ENCODE peak calls at places on chromosomes 1 and 21, in ten cellular contexts. B, I, V, O, L, M, S, U, E and H are unnamed samples.

GRCh38 chr21:14403681-14404318 is 20.9 kb upstream of the HSPA13 start:
- DNase-seq in B (peak), I (peak), V (peak), O (peak), L (no peak), M (peak), S (peak), U (peak), E (peak), H (peak)

GRCh38 chr1:4915159-4915558 is 260.8 kb downstream of the AJAP1 start:
- DNase-seq in B (no peak), I (no peak), V (no peak), O (no peak), L (no peak), M (no peak), S (no peak), U (no peak), E (no peak), H (no peak)

GRCh38 chr1:153439273-153439672 is 21.2 kb downstream of the S100A7 start:
- DNase-seq in B (no peak), I (no peak), V (no peak), O (no peak), L (no peak), M (no peak), S (no peak), U (no peak), E (no peak), H (no peak)

GRCh38 chr1:226722240-226722900 is 16.7 kb downstream of the ITPKB start:
- DNase-seq in B (no peak), I (no peak), V (no peak), O (no peak), L (no peak), M (no peak), S (no peak), U (no peak), E (no peak), H (no peak)

GRCh38 chr1:19644761-19645543 is 841 bp downstream of the NBL1 start:
- DNase-seq in B (no peak), I (no peak), V (no peak), O (peak), L (no peak), M (no peak), S (peak), U (no peak), E (peak), H (no peak)

GRCh38 chr1:109283748-109284600 is 1.0 kb upstream of the PSRC1 start:
- DNase-seq in B (no peak), I (no peak), V (no peak), O (no peak), L (no peak), M (no peak), S (no peak), U (peak), E (no peak), H (peak)

GRCh38 chr1:23592209-23592905 is 33.1 kb upstream of the ID3 start:
- DNase-seq in B (no peak), I (no peak), V (no peak), O (no peak), L (no peak), M (no peak), S (no peak), U (peak), E (no peak), H (no peak)

GRCh38 chr1:70140343-70140742 is 65.0 kb downstream of the LRRC40 start:
- DNase-seq in B (peak), I (peak), V (no peak), O (no peak), L (no peak), M (peak), S (peak), U (peak), E (no peak), H (peak)

GRCh38 chr1:17569200-17570139 is 30.0 kb downstream of the ARHGEF10L start:
- DNase-seq in B (peak), I (peak), V (no peak), O (peak), L (peak), M (peak), S (no peak), U (peak), E (no peak), H (peak)

GRCh38 chr1:101205457-101205856 is 31.4 kb upstream of the S1PR1 start:
- DNase-seq in B (no peak), I (no peak), V (no peak), O (no peak), L (no peak), M (no peak), S (no peak), U (no peak), E (no peak), H (no peak)

GRCh38 chr1:14003552-14003951 is 303.6 kb downstream of the PRDM2 start:
- DNase-seq in B (no peak), I (no peak), V (no peak), O (no peak), L (no peak), M (no peak), S (no peak), U (no peak), E (no peak), H (no peak)

GRCh38 chr1:33441088-33441745 is 10.3 kb upstream of the PHC2 start:
- DNase-seq in B (no peak), I (no peak), V (no peak), O (no peak), L (no peak), M (no peak), S (no peak), U (no peak), E (no peak), H (no peak)

GRCh38 chr1:91166106-91166712 is 144.4 kb upstream of the ZNF644 start:
- DNase-seq in B (peak), I (peak), V (peak), O (peak), L (peak), M (peak), S (peak), U (peak), E (peak), H (peak)

GRCh38 chr1:232192781-232193450 is 437.0 kb downstream of the SIPA1L2 start:
- DNase-seq in B (peak), I (no peak), V (no peak), O (no peak), L (no peak), M (no peak), S (peak), U (no peak), E (no peak), H (no peak)

GRCh38 chr1:56525463-56526155 is 53.8 kb downstream of the PLPP3 start:
- DNase-seq in B (peak), I (peak), V (no peak), O (peak), L (no peak), M (no peak), S (no peak), U (peak), E (no peak), H (no peak)

GRCh38 chr1:91611498-91611917 is 110.9 kb downstream of the CDC7 start:
- DNase-seq in B (no peak), I (peak), V (peak), O (no peak), L (peak), M (no peak), S (peak), U (peak), E (peak), H (no peak)

GRCh38 chr21:45504516-45505415 is 37.5 kb downstream of the SLC19A1 start:
- DNase-seq in B (no peak), I (no peak), V (no peak), O (no peak), L (peak), M (no peak), S (no peak), U (no peak), E (no peak), H (no peak)

GRCh38 chr1:8706995-8707396 is 110.4 kb downstream of the RERE start:
- DNase-seq in B (peak), I (no peak), V (peak), O (no peak), L (no peak), M (peak), S (peak), U (peak), E (peak), H (no peak)

GRCh38 chr1:45206808-45207624 is 611 bp upstream of the ZSWIM5 start:
- DNase-seq in B (no peak), I (no peak), V (no peak), O (no peak), L (no peak), M (no peak), S (no peak), U (no peak), E (no peak), H (no peak)

GRCh38 chr21:15999741-16000140 is 270.0 kb downstream of the USP25 start:
- DNase-seq in B (no peak), I (no peak), V (no peak), O (no peak), L (no peak), M (no peak), S (no peak), U (no peak), E (no peak), H (no peak)

GRCh38 chr21:16004523-16004922 is 274.7 kb downstream of the USP25 start:
- DNase-seq in B (no peak), I (no peak), V (no peak), O (no peak), L (no peak), M (no peak), S (no peak), U (no peak), E (no peak), H (no peak)

GRCh38 chr21:16004121-16004520 is 274.3 kb downstream of the USP25 start:
- DNase-seq in B (peak), I (peak), V (no peak), O (no peak), L (no peak), M (peak), S (no peak), U (no peak), E (no peak), H (no peak)

GRCh38 chr21:16007933-16008332 is 278.2 kb downstream of the USP25 start:
- DNase-seq in B (peak), I (no peak), V (no peak), O (no peak), L (no peak), M (peak), S (no peak), U (no peak), E (no peak), H (no peak)

DNA sequence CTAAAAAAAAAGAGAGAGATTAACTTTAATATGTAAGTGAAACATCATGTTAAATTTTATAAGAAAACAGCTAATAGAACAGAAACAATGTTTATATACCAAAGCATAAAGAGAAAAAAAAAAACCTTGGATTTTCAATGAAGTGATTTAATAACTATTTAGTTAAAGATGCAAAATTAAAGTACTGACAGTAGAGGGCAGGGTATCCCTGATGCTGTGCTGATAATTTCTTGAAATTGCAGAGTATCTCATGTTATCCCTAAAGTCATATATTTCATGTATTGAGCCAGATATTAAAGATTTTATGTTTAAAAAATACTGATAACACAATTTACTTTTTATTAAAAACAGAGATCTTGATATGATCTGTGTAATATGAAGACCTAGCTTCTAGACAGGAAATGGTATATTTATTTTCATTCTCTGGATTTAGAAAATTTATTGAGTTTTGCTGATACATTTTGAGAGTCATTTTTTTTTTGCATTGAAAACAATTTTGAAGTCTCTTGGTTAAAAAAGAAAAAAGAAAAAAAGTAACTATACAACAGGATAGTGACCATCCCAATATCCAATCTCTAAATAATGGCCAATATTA is 273.2 kb downstream of the USP25 start:
- DNase-seq in B (peak), I (peak), V (peak), O (peak), L (no peak), M (peak), S (no peak), U (peak), E (no peak), H (peak)
- TF ChIP-seq CTCF in B (peak), I (peak), V (peak), O (no peak), L (peak), M (peak), S (peak), U (peak), E (peak), H (peak)

DNA sequence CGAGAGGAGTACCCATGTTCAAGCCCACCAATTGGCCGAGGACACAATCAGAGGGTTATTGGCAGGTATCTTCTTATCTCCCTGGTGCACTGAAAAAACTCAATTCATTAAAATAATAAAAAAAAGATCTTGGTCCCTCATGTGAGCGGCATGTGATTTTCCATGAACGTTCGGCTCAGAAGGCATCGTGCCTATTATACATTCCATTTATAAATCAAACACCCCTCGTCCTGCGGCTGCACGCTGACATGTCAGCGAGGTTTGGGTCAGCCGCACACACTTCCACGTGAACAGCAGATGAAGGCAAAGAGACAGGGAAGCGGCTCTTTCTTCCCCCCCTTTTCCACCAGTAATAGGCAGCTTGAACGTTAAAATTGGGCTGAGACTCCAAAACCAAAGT is 31.3 kb upstream of the SMYD2 start:
- DNase-seq in B (no peak), I (no peak), V (no peak), O (no peak), L (no peak), M (no peak), S (no peak), U (no peak), E (no peak), H (no peak)
- H3K4me3 ChIP-seq in B (no peak), I (no peak), V (no peak), O (no peak), L (no peak), M (no peak), S (no peak), U (no peak), E (no peak), H (no peak)

DNA sequence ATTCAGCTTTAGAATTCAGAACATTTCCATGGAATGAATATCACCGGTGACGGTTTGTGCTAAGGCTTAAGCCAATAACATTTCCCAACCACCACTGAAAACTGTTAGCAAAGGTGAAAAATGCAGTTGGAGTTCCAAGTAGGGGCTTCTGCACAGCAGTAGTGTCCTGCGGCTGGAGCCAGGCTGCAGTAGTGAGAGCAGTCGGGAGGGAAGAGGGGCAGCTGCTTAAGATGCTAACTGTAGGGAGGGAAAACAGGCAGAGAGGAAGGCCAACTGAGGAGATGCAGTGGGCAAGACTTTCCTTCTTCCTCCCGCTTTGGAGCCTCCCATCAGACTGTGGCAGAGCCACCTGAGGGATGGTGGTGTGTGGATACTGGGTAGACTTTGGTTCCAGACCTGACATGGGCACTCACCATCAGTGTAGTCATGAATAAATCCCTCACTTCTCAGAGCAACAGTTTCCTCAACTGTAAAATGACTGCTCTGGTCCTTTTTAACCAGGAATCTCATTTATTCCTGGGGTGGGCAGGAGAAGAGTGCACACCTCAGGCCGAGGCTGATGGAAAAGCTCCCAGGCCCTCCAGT is 3.2 kb downstream of the F3 start:
- DNase-seq in B (no peak), I (no peak), V (no peak), O (no peak), L (no peak), M (no peak), S (peak), U (no peak), E (peak), H (no peak)
- TF ChIP-seq CTCF in B (peak), I (peak), V (no peak), O (no peak), L (no peak), M (no peak), S (peak), U (no peak), E (no peak), H (peak)

DNA sequence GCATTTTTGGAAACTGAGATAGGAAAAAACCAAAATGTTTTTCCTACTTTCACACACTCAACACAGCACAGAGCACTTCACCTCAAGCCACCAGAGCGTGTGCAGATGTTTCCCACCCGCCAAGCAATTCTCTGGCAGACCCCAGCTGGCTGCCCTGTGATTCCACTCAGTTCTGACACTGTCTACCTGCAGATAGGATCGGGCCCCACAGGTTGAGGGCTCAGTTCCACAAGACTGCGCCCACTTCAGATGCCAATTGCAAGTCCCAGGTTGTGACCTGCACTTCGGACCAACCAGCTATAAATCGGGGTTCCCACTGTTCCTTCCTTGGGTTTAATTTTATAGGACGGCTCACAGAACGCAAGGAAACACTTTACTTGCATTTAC is 9.9 kb downstream of the KIAA1614 start:
- DNase-seq in B (no peak), I (no peak), V (no peak), O (no peak), L (no peak), M (no peak), S (no peak), U (no peak), E (no peak), H (no peak)
- H3K4me3 ChIP-seq in B (no peak), I (no peak), V (no peak), O (no peak), L (no peak), M (no peak), S (no peak), U (no peak), E (no peak), H (no peak)

GRCh38 chr1:181504294-181505115 is 21.2 kb downstream of the CACNA1E start:
- DNase-seq in B (peak), I (peak), V (peak), O (peak), L (no peak), M (no peak), S (peak), U (peak), E (peak), H (no peak)
- TF ChIP-seq CTCF in B (peak), I (peak), V (no peak), O (peak), L (no peak), M (peak), S (peak), U (peak), E (peak), H (peak)

GRCh38 chr1:55039342-55040082 is at the start of gene PCSK9:
- DNase-seq in B (no peak), I (peak), V (peak), O (no peak), L (peak), M (peak), S (peak), U (no peak), E (peak), H (no peak)

GRCh38 chr1:55040083-55040952 is 970 bp downstream of the PCSK9 start:
- DNase-seq in B (no peak), I (no peak), V (no peak), O (no peak), L (no peak), M (peak), S (no peak), U (no peak), E (peak), H (no peak)

GRCh38 chr1:55037733-55038551 is 1.4 kb upstream of the PCSK9 start:
- DNase-seq in B (no peak), I (no peak), V (no peak), O (no peak), L (no peak), M (no peak), S (no peak), U (no peak), E (no peak), H (no peak)

GRCh38 chr1:55038552-55038838 is 853 bp upstream of the PCSK9 start:
- DNase-seq in B (no peak), I (no peak), V (no peak), O (no peak), L (no peak), M (no peak), S (no peak), U (no peak), E (no peak), H (no peak)

DNA sequence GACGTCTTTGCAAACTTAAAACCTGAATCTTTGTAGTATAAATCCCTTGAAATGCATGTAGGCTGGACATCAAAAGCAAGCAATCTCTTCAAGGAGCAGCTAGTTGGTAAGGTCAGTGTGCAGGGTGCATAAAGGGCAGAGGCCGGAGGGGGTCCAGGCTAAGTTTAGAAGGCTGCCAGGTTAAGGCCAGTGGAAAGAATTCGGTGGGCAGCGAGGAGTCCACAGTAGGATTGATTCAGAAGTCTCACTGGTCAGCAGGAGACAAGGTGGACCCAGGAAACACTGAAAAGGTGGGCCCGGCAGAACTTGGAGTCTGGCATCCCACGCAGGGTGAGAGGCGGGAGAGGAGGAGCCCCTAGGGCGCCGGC is 390 bp upstream of the PCSK9 start:
- DNase-seq in B (no peak), I (no peak), V (no peak), O (no peak), L (no peak), M (no peak), S (no peak), U (no peak), E (no peak), H (no peak)
- H3K4me3 ChIP-seq in B (no peak), I (peak), V (peak), O (no peak), L (peak), M (no peak), S (no peak), U (no peak), E (peak), H (no peak)

DNA sequence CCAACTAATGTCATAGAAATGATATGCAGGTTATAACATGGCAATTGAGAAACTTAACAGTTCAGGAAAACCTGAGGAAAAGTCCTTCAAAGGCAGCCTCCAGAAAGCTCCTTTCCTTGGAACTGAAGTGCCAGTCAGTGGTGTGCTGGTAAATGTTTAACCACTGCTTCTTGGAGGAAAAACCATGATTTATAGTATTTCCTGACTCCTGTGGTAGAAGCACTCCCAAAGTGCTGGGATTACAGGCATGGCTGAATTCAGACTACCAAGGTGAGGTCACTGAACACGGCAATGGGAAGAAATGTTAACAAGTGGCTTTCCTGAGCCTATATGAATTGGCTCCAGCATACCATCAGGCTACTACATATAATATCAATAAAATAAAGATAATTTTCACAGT is 26.7 kb upstream of the ZNHIT6 start:
- DNase-seq in B (no peak), I (no peak), V (peak), O (no peak), L (no peak), M (no peak), S (peak), U (no peak), E (no peak), H (no peak)
- TF ChIP-seq CTCF in B (no peak), I (no peak), V (no peak), O (no peak), L (no peak), M (no peak), S (no peak), U (no peak), E (no peak), H (no peak)

DNA sequence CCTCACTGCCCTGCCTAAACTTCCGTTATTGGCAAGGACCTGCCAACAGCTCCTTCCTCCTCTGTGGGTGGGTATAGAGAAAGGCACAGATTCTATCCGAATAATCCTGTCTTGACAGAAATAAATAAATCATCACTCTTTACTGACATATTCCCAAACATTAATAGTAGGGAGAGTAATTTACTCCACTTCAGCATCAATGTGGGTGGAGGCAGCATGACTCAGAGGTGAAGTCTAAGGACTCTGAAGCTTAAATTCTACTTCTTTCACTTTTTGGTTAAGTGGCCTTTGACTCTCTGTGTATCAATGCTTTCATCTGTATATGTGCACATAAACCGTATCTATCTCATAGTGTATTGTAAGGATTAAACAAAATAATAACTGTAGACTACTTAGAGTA is 2.9 kb downstream of the CD84 start:
- DNase-seq in B (no peak), I (no peak), V (no peak), O (no peak), L (no peak), M (no peak), S (no peak), U (no peak), E (no peak), H (no peak)
- H3K4me3 ChIP-seq in B (no peak), I (no peak), V (no peak), O (no peak), L (peak), M (no peak), S (no peak), U (no peak), E (no peak), H (no peak)